ENCODE peak calls at places on chromosomes 16 and 17, in nine cellular contexts. L is activated CD4-positive, alpha-beta T cell treated with anti-CD3 and anti-CD28 coated beads, Interleukin-2, amount 50 U/mL, for 48 hours; A is NCI-H1092 treated with DMSO at 0.1 percent for 48 hours; D is occipital lobe; E is effector memory CD8-positive, alpha-beta T cell; C is activated T-cell treated with anti-CD3 and anti-CD28 coated beads, Interleukin-2, amount 50 U/mL, for 4 hours; K is stimulated activated CD8-positive, alpha-beta memory T cell treated with anti-CD3 and anti-CD28 coated beads, Interleukin-7, amount 100 ng/mL, for 24 hours; X is lower lobe of right lung; R is activated naive CD4-positive, alpha-beta T cell treated with Interleukin-2 at 50 U/mL for 16 hours. U is an unnamed sample.

GRCh38 chr16:2514333-2515179 is 804 bp downstream of the ATP6V0C start:
- DNase-seq in D (no peak), K (no peak), L (peak; percentile 37), E (no peak), C (peak; percentile 27), R (peak; percentile 40), X (no peak), A (no peak), U (peak; percentile 38)

GRCh38 chr16:85765273-85765672 is 14.4 kb upstream of the C16orf74 start:
- DNase-seq in E (no peak), L (no peak), X (no peak), A (no peak), D (no peak), R (no peak), C (no peak), K (no peak), U (no peak)

GRCh38 chr16:74626741-74627416 is 20.0 kb upstream of the GLG1 start:
- DNase-seq in C (no peak), E (no peak), X (no peak), D (no peak), L (peak; percentile 21), K (no peak), A (no peak), R (no peak), U (no peak)

GRCh38 chr17:68297168-68297567 is 5.9 kb downstream of the ARSG start:
- DNase-seq in L (no peak), A (no peak), D (no peak), R (no peak), K (no peak), E (no peak), X (no peak), C (no peak), U (no peak)

GRCh38 chr17:41527076-41528023 is 758 bp downstream of the KRT19 start:
- DNase-seq in R (no peak), X (peak; percentile 79), A (no peak), D (no peak), E (no peak), C (no peak), L (no peak), K (no peak), U (no peak)

GRCh38 chr17:83073389-83074063 is 5.9 kb upstream of the METRNL start:
- DNase-seq in C (no peak), A (no peak), E (no peak), L (no peak), R (no peak), K (no peak), D (no peak), X (peak; percentile 75), U (no peak)

GRCh38 chr17:34254651-34255380 is at the start of gene CCL2:
- DNase-seq in K (no peak), E (no peak), R (no peak), L (no peak), D (peak; percentile 29), C (no peak), X (peak; percentile 61), A (peak; percentile 3), U (no peak)

GRCh38 chr17:75689441-75689873 is 22.3 kb downstream of the SAP30BP start:
- DNase-seq in R (no peak), D (no peak), E (peak; percentile 24), C (peak; percentile 13), K (no peak), X (no peak), A (no peak), L (peak; percentile 49), U (peak; percentile 98)

GRCh38 chr17:32806646-32807045 is 70.3 kb downstream of the MYO1D start:
- DNase-seq in D (no peak), A (no peak), E (no peak), X (no peak), R (no peak), C (no peak), L (no peak), K (no peak), U (no peak)

GRCh38 chr17:17402558-17402957 is 74.2 kb upstream of the MED9 start:
- DNase-seq in C (no peak), K (no peak), R (no peak), X (no peak), E (no peak), A (no peak), D (no peak), L (no peak), U (no peak)

GRCh38 chr17:57965521-57966160 is 10.4 kb upstream of the CUEDC1 start:
- DNase-seq in A (no peak), K (no peak), R (no peak), X (no peak), D (no peak), E (no peak), L (no peak), C (no peak), U (no peak)

GRCh38 chr17:7929158-7930029 is at the start of gene KCNAB3:
- DNase-seq in C (peak; percentile 42), K (no peak), D (peak; percentile 57), L (peak; percentile 70), A (peak; percentile 69), X (no peak), R (peak; percentile 70), E (peak; percentile 19), U (no peak)

GRCh38 chr17:6078370-6078950 is 8.3 kb downstream of the WSCD1 start:
- DNase-seq in X (no peak), D (no peak), A (no peak), E (no peak), R (no peak), L (no peak), C (no peak), K (no peak), U (no peak)

GRCh38 chr17:48134912-48135480 is 27.4 kb downstream of the SNX11 start:
- DNase-seq in E (no peak), L (no peak), C (no peak), A (peak; percentile 12), D (no peak), X (no peak), R (no peak), K (no peak), U (peak; percentile 24)

GRCh38 chr16:47213761-47214440 is 70.2 kb upstream of the NETO2 start:
- DNase-seq in K (no peak), C (no peak), D (no peak), A (no peak), E (no peak), X (no peak), L (no peak), R (no peak), U (no peak)

GRCh38 chr17:73589096-73589980 is 54.9 kb downstream of the SDK2 start:
- DNase-seq in L (no peak), R (no peak), A (peak; percentile 73), X (no peak), D (no peak), C (no peak), E (no peak), K (no peak), U (peak; percentile 93)

GRCh38 chr16:88804552-88805339 is 1.2 kb downstream of the CDT1 start:
- DNase-seq in A (peak; percentile 25), X (no peak), C (no peak), D (no peak), E (no peak), K (no peak), R (peak; percentile 44), L (peak; percentile 59), U (peak; percentile 71)

GRCh38 chr17:75295220-75296158 is 6.3 kb upstream of the SLC25A19 start:
- DNase-seq in D (no peak), K (no peak), R (no peak), X (no peak), E (no peak), L (peak; percentile 43), C (no peak), A (no peak), U (peak; percentile 94)

GRCh38 chr17:29576214-29577008 is 7.9 kb downstream of the TP53I13 start:
- DNase-seq in R (no peak), A (no peak), X (no peak), K (no peak), D (no peak), C (no peak), E (no peak), L (no peak), U (no peak)

GRCh38 chr16:1048442-1049112 is 24.0 kb upstream of the SSTR5 start:
- DNase-seq in X (no peak), C (no peak), D (peak; percentile 72), R (no peak), L (peak; percentile 42), K (no peak), E (no peak), A (peak; percentile 42), U (no peak)

GRCh38 chr16:81796035-81796434 is 16.9 kb downstream of the PLCG2 start:
- DNase-seq in D (no peak), C (no peak), E (no peak), R (no peak), A (no peak), X (no peak), K (no peak), L (no peak), U (peak; percentile 63)

GRCh38 chr17:30970757-30971567 is at the start of gene RNF135:
- DNase-seq in R (peak; percentile 64), E (peak; percentile 48), A (peak; percentile 35), K (peak; percentile 17), X (peak; percentile 90), L (peak; percentile 78), D (peak; percentile 32), C (peak; percentile 42), U (no peak)

GRCh38 chr16:56743840-56744239 is 13.9 kb downstream of the NUP93 start:
- DNase-seq in A (no peak), E (no peak), D (no peak), R (no peak), K (no peak), X (no peak), L (no peak), C (no peak), U (no peak)

GRCh38 chr17:1532836-1533602 is 16.6 kb upstream of the INPP5K start:
- DNase-seq in D (no peak), C (peak; percentile 35), K (no peak), E (peak; percentile 17), L (peak; percentile 44), X (no peak), A (no peak), R (peak; percentile 37), U (peak; percentile 58)

GRCh38 chr17:78501241-78502036 is 75.8 kb downstream of the DNAH17 start:
- DNase-seq in C (no peak), E (no peak), L (no peak), K (no peak), R (no peak), A (no peak), D (no peak), X (no peak), U (no peak)

GRCh38 chr17:44607836-44608690 is 48.2 kb upstream of the MEIOC start:
- DNase-seq in X (no peak), K (no peak), R (no peak), C (no peak), A (peak; percentile 92), L (no peak), D (no peak), E (no peak), U (no peak)

GRCh38 chr16:66004706-66005105 is 361.8 kb upstream of the CDH5 start:
- DNase-seq in X (no peak), C (no peak), D (no peak), A (no peak), K (no peak), R (no peak), L (no peak), E (no peak), U (no peak)

GRCh38 chr16:22874394-22874793 is 60.4 kb downstream of the HS3ST2 start:
- DNase-seq in R (no peak), E (no peak), D (no peak), A (no peak), C (no peak), K (no peak), X (no peak), L (no peak), U (no peak)

GRCh38 chr16:396605-397004 is 394 bp upstream of the NME4 start:
- DNase-seq in D (no peak), K (no peak), X (no peak), C (no peak), R (peak; percentile 8), E (no peak), A (peak; percentile 55), L (no peak), U (no peak)

GRCh38 chr16:21618261-21618660 is 18.9 kb downstream of the METTL9 start:
- DNase-seq in R (no peak), E (no peak), C (no peak), L (no peak), D (no peak), X (no peak), A (no peak), K (no peak), U (no peak)

GRCh38 chr16:67213197-67214019 is 13.5 kb upstream of the TMEM208 start:
- DNase-seq in C (no peak), L (no peak), R (no peak), D (no peak), K (no peak), E (no peak), A (no peak), X (no peak), U (no peak)